ENCODE peak calls at places on chromosome 7, in nine cellular contexts. L is AG04450, J is vagina, O is IMR-90, M is left ventricle myocardium inferior, V is lower lobe of right lung, G is Panc1, Q is heart left ventricle, B is Peyer's patch. P is an unnamed sample.

GRCh38 chr7:102253973-102254370 is 32.7 kb upstream of the SH2B2 start:
- DNase-seq in L (no peak), V (no peak), G (no peak), B (no peak), O (no peak), J (no peak), M (no peak), Q (no peak), P (no peak)

GRCh38 chr7:35694161-35694783 is 663 bp downstream of the HERPUD2 start:
- DNase-seq in O (peak; percentile 4), G (no peak), L (no peak), Q (no peak), V (no peak), J (no peak), M (no peak), B (no peak), P (no peak)

GRCh38 chr7:119711104-119711503 is 561.9 kb upstream of the KCND2 start:
- DNase-seq in B (no peak), J (no peak), M (no peak), V (no peak), L (no peak), O (no peak), Q (no peak), G (no peak), P (no peak)

GRCh38 chr7:72017756-72018155 is 394.4 kb downstream of the CALN1 start:
- DNase-seq in B (no peak), Q (no peak), J (no peak), V (no peak), O (no peak), L (no peak), M (no peak), G (no peak), P (no peak)

GRCh38 chr7:130040576-130040975 is 10.6 kb downstream of the ZC3HC1 start:
- DNase-seq in M (no peak), O (no peak), V (no peak), B (no peak), G (no peak), L (no peak), Q (no peak), J (no peak), P (no peak)

GRCh38 chr7:84136336-84136735 is 58.3 kb downstream of the SEMA3A start:
- DNase-seq in J (no peak), O (no peak), V (no peak), G (no peak), M (no peak), B (no peak), L (no peak), Q (no peak), P (no peak)

GRCh38 chr7:90564455-90564854 is 31.7 kb upstream of the CDK14 start:
- DNase-seq in V (no peak), Q (no peak), O (no peak), L (no peak), G (no peak), M (no peak), J (no peak), B (no peak), P (no peak)

GRCh38 chr7:98288064-98288823 is 6.8 kb downstream of the BRI3 start:
- DNase-seq in B (no peak), V (no peak), Q (no peak), O (no peak), J (no peak), L (no peak), M (no peak), G (no peak), P (no peak)

GRCh38 chr7:144437370-144438191 is 34.1 kb upstream of the NOBOX start:
- DNase-seq in L (peak; percentile 2), O (peak; percentile 17), M (no peak), G (peak; percentile 69), Q (peak; percentile 30), J (no peak), V (no peak), B (no peak), P (peak; percentile 43)

GRCh38 chr7:107045980-107046379 is 1.5 kb downstream of the PRKAR2B start:
- DNase-seq in B (no peak), G (no peak), L (peak; percentile 11), M (no peak), Q (no peak), V (no peak), J (no peak), O (peak; percentile 61), P (no peak)

GRCh38 chr7:107043916-107044346 is 574 bp upstream of the PRKAR2B start:
- DNase-seq in J (no peak), M (no peak), V (no peak), O (peak; percentile 4), B (no peak), Q (no peak), G (no peak), L (no peak), P (no peak)

GRCh38 chr7:107046511-107047259 is 2.2 kb downstream of the PRKAR2B start:
- DNase-seq in M (no peak), Q (no peak), V (no peak), G (no peak), J (no peak), L (no peak), B (no peak), O (no peak), P (no peak)

GRCh38 chr7:107045195-107045960 is 873 bp downstream of the PRKAR2B start:
- DNase-seq in G (no peak), L (no peak), V (no peak), M (no peak), O (peak; percentile 5), J (no peak), B (no peak), Q (no peak), P (no peak)

DNA sequence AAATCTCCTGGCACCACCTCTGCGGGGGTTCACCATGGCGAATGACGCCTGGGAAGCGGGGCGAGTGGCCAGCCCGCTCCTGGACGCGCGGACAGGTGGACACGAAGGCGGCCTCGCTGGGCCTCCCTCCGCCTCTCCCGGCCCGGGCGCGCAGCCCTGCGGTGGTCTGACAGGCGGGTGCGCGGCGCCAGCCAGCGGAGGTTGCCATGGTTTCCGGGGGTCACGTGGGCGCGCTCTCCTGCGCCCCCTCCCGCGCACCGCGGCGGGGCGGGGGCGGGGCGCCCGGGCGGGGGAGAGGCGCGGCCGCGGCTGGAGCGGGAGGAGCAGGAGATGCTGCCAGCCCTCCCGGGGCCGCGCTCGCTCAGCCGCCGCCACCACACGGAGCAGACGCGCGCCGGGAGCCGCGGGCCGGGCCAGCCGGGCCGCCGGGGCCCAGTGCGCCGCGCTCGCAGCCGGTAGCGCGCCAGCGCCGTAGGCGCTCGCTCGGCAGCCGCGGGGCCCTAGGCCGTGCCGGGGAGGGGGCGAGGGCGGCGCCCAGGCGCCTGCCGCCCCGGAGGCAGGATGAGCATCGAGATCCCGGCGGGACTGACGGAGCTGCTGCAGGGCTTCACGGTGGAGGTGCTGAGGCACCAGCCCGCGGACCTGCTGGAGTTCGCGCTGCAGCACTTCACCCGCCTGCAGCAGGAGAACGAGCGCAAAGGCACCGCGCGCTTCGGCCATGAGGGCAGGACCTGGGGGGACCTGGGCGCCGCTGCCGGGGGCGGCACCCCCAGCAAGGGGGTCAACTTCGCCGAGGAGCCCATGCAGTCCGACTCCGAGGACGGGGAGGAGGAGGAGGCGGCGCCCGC is at the start of gene PRKAR2B:
- DNase-seq in J (no peak), M (peak; percentile 80), B (peak; percentile 72), V (peak; percentile 72), L (peak; percentile 27), Q (peak; percentile 84), G (no peak), O (peak; percentile 64), P (no peak)
- TF ChIP-seq CTCF in J (no peak), M (no peak), B (no peak), V (no peak), L (no peak), Q (peak; percentile 20), G (peak; percentile 22), O (peak; percentile 14), P (no peak)

GRCh38 chr7:73626814-73627213 is 2.5 kb upstream of the MLXIPL start:
- DNase-seq in V (no peak), O (peak; percentile 22), G (no peak), L (no peak), M (no peak), Q (no peak), J (no peak), B (no peak), P (no peak)
- H3K27me3 ChIP-seq in V (peaks cover 51% of the 10 kb centered on the region), O (peaks cover 71% of the 10 kb centered on the region), G (no peaks in the 10 kb centered on the region), L (peaks cover 60% of the 10 kb centered on the region), M (peaks cover 96% of the 10 kb centered on the region), Q (peaks cover 56% of the 10 kb centered on the region), J (no peaks in the 10 kb centered on the region), B (no peaks in the 10 kb centered on the region), P (peaks cover 47% of the 10 kb centered on the region)

GRCh38 chr7:134780166-134780853 is 876 bp downstream of the CALD1 start:
- DNase-seq in Q (no peak), B (no peak), O (no peak), L (no peak), V (no peak), J (no peak), M (no peak), G (no peak), P (no peak)

GRCh38 chr7:134779741-134780065 is 269 bp downstream of the CALD1 start:
- DNase-seq in G (no peak), O (no peak), M (no peak), L (no peak), B (no peak), V (no peak), Q (no peak), J (no peak), P (no peak)

GRCh38 chr7:134778941-134779740 is at the start of gene CALD1:
- DNase-seq in B (peak; percentile 52), L (peak; percentile 99), M (peak; percentile 74), J (peak; percentile 93), O (peak; percentile 99), G (peak; percentile 79), V (peak; percentile 49), Q (peak; percentile 81), P (peak; percentile 98)

GRCh38 chr7:134777470-134777869 is 2.0 kb upstream of the CALD1 start:
- DNase-seq in L (no peak), J (no peak), B (no peak), O (peak; percentile 62), G (no peak), V (no peak), Q (no peak), M (no peak), P (no peak)

DNA sequence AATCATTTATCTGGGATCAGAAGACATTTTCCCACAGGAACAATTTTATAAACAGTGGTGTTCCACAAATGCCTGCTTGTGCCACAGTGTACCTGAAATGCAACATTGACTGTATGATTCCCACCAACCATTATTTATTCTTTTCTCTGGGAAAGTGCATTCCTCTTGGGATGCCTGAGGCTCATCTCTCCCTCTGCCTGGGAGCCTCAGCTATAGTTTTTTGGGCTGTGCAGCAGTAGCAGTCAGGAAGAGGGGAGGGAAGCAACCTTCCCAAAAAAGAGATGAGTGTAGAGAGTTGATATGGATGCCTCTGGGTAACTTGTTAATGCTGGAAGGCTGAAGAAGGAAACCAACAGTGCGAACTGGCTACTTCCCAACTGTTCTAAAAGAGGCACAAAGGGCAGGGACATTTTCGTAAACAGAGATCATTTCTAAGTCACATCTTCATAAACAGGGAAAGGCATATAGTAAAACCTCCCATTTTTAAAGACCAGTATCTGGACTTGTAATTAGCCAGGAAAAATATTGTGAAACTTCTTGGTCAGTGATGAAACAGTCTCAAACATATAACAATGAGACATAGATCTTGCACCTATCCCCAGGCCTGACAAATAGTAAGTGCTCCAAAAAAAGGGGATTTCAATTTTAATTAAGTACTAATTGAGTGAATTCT is 1.4 kb upstream of the CALD1 start:
- DNase-seq in V (no peak), O (no peak), Q (no peak), J (no peak), M (no peak), B (no peak), L (no peak), G (no peak), P (no peak)
- H3K4me3 ChIP-seq in V (no peak overlapping the region), O (no peak overlapping the region), Q (no peak overlapping the region), J (no peak overlapping the region), M (peak overlapping the region; percentile 76), B (no peak overlapping the region), L (no peak overlapping the region), G (no peak overlapping the region), P (no peak overlapping the region)

GRCh38 chr7:128010392-128011078 is 20.7 kb downstream of the LRRC4 start:
- DNase-seq in J (no peak), O (no peak), M (no peak), B (no peak), Q (no peak), V (no peak), L (no peak), G (no peak), P (no peak)
- TF ChIP-seq CTCF in J (no peak), O (peak; percentile 12), M (no peak), B (peak; percentile 9), Q (no peak), V (no peak), L (peak; percentile 19), G (no peak), P (no peak)